ENCODE peak calls at places on chromosomes 2 and 18, in eight cellular contexts. Q, D, V, O, A, Z, X and C are unnamed samples. For H3K27me3, the result is how much of the 10 kb centered on the place peaks cover.

GRCh38 chr18:78634061-78634696 is 345.4 kb upstream of the SALL3 start:
- DNase-seq in Q (no peak), D (no peak), V (no peak), O (no peak), A (no peak), Z (no peak), X (no peak), C (no peak)

GRCh38 chr2:197079832-197080555 is 153.5 kb upstream of the PGAP1 start:
- DNase-seq in Q (peak), D (peak), V (no peak), O (no peak), A (no peak), Z (no peak), X (no peak), C (no peak)

GRCh38 chr2:62140785-62141740 is 54.9 kb upstream of the B3GNT2 start:
- DNase-seq in Q (no peak), D (no peak), V (no peak), O (no peak), A (no peak), Z (no peak), X (no peak), C (no peak)

GRCh38 chr18:70260683-70261082 is 28.2 kb upstream of the SOCS6 start:
- DNase-seq in Q (no peak), D (no peak), V (no peak), O (no peak), A (no peak), Z (no peak), X (no peak), C (no peak)

GRCh38 chr2:13676269-13676668 is 956.2 kb upstream of the LRATD1 start:
- DNase-seq in Q (peak), D (no peak), V (no peak), O (no peak), A (no peak), Z (no peak), X (no peak), C (no peak)

GRCh38 chr2:36362291-36362690 is 6.7 kb downstream of the CRIM1 start:
- DNase-seq in Q (peak), D (no peak), V (no peak), O (no peak), A (no peak), Z (no peak), X (no peak), C (peak)

GRCh38 chr2:144194331-144195071 is 325.4 kb downstream of the ZEB2 start:
- DNase-seq in Q (peak), D (no peak), V (no peak), O (no peak), A (no peak), Z (no peak), X (no peak), C (no peak)

GRCh38 chr2:237097911-237098702 is 12.4 kb downstream of the COPS8 start:
- DNase-seq in Q (peak), D (no peak), V (no peak), O (no peak), A (no peak), Z (no peak), X (no peak), C (peak)

GRCh38 chr2:100247256-100248043 is 74.9 kb downstream of the LONRF2 start:
- DNase-seq in Q (no peak), D (no peak), V (no peak), O (no peak), A (no peak), Z (no peak), X (no peak), C (no peak)

GRCh38 chr18:57931038-57931437 is 113.0 kb upstream of the NEDD4L start:
- DNase-seq in Q (no peak), D (no peak), V (no peak), O (no peak), A (no peak), Z (no peak), X (no peak), C (no peak)

GRCh38 chr2:177530513-177531039 is 138.0 kb downstream of the AGPS start:
- DNase-seq in Q (no peak), D (no peak), V (no peak), O (no peak), A (no peak), Z (no peak), X (no peak), C (no peak)

GRCh38 chr18:40987581-40987980 is 967.5 kb upstream of the PIK3C3 start:
- DNase-seq in Q (no peak), D (no peak), V (no peak), O (no peak), A (no peak), Z (no peak), X (no peak), C (no peak)

GRCh38 chr2:68292108-68292710 is 27.5 kb downstream of the CNRIP1 start:
- DNase-seq in Q (peak), D (no peak), V (no peak), O (no peak), A (no peak), Z (peak), X (no peak), C (no peak)

GRCh38 chr18:44823286-44823685 is 142.6 kb downstream of the SETBP1 start:
- DNase-seq in Q (no peak), D (no peak), V (no peak), O (no peak), A (no peak), Z (no peak), X (no peak), C (no peak)

GRCh38 chr2:206955253-206955652 is 15.9 kb downstream of the CPO start:
- DNase-seq in Q (no peak), D (no peak), V (no peak), O (no peak), A (no peak), Z (peak), X (no peak), C (no peak)

DNA sequence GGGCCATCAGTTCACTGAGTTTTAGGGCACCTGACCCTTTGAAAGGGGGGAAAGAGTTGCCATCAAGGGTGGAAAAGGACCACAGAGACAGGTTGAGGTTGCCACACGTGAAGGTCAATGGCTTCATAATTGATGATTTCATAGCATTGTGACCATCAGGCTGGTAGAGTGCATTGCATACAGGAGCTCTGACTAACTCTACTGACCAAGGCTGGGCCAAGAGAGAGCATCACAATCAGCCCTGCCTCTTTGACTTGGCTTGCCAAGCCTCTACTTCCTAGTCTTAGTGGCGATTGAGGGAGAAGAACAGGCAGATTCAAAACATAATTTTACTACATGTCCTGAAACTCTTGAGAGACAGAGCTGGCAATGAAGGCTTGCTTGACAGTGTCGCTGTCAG is 5.8 kb upstream of the TNP1 start:
- DNase-seq in Q (peak), D (no peak), V (no peak), O (no peak), A (no peak), Z (no peak), X (no peak), C (no peak)
- H3K27me3 ChIP-seq in Q (under half), D (under half), V (under half), O (under half), A (under half), Z (under half), X (under half), C (under half)

GRCh38 chr2:219444566-219445091 is 10.0 kb downstream of the SPEG start:
- DNase-seq in Q (peak), D (no peak), V (no peak), O (no peak), A (no peak), Z (no peak), X (peak), C (no peak)
- H3K27me3 ChIP-seq in Q (under half), D (under half), V (under half), O (under half), A (under half), Z (under half), X (under half), C (under half)

DNA sequence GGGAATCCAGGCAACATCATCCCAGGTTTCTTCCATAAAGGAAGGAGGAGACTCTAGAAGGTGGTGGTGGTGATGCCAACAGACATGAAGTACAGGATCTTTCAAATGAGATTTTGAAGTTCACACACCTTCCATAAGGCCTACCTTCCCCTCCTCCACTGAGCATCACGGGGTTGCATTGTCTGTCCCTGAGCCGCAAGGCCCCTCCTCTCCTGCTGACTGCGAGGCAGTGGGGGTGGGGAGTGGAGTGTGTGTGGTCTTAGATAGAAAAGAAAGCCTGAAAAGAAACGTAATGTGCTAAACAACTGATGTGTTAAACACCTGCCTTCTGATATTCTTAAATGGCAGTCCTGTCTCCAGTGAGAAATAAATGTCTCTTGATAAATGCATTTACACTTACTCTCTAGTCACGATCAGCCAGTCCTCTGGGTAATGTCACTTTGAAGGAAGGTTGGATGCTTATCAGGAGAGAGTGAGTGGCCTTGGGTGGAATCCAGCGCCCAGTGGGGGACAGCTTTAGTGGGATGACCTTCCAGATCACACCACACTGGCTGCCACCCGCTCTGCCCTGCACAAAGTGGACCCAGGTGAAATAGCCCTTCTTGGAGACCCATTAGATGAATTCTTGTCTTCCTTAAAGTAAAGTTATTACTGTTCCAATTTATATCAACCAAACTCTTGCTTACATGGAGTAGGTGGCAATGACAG is 5.4 kb upstream of the SCYGR5 start:
- DNase-seq in Q (no peak), D (no peak), V (no peak), O (no peak), A (no peak), Z (peak), X (no peak), C (no peak)
- H3K27me3 ChIP-seq in Q (under half), D (under half), V (under half), O (under half), A (under half), Z (under half), X (under half), C (under half)

GRCh38 chr2:79434362-79434761 is 78.5 kb upstream of the CTNNA2 start:
- DNase-seq in Q (no peak), D (no peak), V (no peak), O (no peak), A (no peak), Z (no peak), X (no peak), C (no peak)
- H3K27me3 ChIP-seq in Q (under half), D (under half), V (under half), O (under half), A (under half), Z (under half), X (under half), C (under half)

DNA sequence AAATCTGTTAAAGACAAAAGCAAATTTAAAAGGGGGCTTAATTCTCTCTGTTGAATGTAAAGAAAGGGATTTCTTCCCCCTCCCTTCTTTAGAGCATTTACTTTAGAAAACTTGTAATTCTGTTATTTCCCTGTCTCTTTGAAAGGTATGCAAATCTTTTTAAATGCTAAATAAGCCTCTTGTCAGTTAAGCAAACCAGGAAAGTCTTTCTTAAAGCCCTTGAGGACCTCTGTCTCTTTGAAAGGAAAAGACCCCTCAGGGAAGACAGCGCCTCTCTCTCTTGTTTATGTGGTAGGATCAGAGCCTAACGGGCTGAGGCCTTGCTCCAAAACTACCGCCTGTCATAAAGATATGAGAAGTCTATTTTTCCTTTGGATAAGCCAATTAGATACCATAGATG is 139.9 kb upstream of the CDH7 start:
- DNase-seq in Q (no peak), D (no peak), V (no peak), O (no peak), A (no peak), Z (no peak), X (no peak), C (no peak)
- H3K27me3 ChIP-seq in Q (under half), D (under half), V (under half), O (under half), A (under half), Z (under half), X (under half), C (under half)

GRCh38 chr18:7395566-7395965 is 164.7 kb downstream of the LRRC30 start:
- DNase-seq in Q (no peak), D (no peak), V (no peak), O (no peak), A (no peak), Z (no peak), X (no peak), C (no peak)

GRCh38 chr18:7390731-7391492 is 160.0 kb downstream of the LRRC30 start:
- DNase-seq in Q (no peak), D (no peak), V (no peak), O (no peak), A (no peak), Z (no peak), X (no peak), C (no peak)

GRCh38 chr18:7393080-7393479 is 162.2 kb downstream of the LRRC30 start:
- DNase-seq in Q (no peak), D (no peak), V (no peak), O (no peak), A (no peak), Z (no peak), X (no peak), C (no peak)

GRCh38 chr18:7388752-7389151 is 157.9 kb downstream of the LRRC30 start:
- DNase-seq in Q (no peak), D (no peak), V (no peak), O (no peak), A (no peak), Z (no peak), X (no peak), C (no peak)

DNA sequence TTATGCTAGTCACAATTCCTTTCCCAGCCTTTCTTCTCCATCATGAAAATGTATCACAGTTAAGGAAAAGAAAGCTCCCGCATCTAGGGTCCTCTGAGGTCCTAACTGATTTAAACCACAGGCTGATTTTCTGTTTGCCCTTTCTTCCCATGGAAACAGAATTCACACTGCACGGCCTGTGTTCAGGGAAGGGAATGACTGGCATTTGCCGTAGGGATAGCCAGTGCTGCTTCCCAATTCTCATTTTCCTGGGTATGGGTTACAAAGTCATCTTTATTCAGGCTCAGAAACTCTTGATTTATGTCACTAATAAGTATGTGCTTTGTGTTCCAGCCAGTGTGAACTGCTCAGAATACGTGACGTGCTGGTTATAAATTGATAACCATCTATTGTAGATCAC is 163.2 kb downstream of the LRRC30 start:
- DNase-seq in Q (no peak), D (no peak), V (no peak), O (no peak), A (no peak), Z (no peak), X (no peak), C (no peak)
- H3K27me3 ChIP-seq in Q (under half), D (under half), V (under half), O (under half), A (under half), Z (under half), X (under half), C (under half)

GRCh38 chr2:27271631-27272340 is 3.4 kb upstream of the DNAJC5G start:
- DNase-seq in Q (no peak), D (no peak), V (no peak), O (no peak), A (no peak), Z (peak), X (peak), C (no peak)
- H3K27me3 ChIP-seq in Q (under half), D (under half), V (under half), O (under half), A (under half), Z (under half), X (under half), C (under half)